ENCODE peak calls at places on chromosomes 5 and 9, in nine cellular contexts. One of them, this sample, is unnamed.

GRCh38 chr9:99634185-99634584 is 187.5 kb upstream of the NR4A3 start:
- DNase-seq in EH: peak; percentile 35
- DNase-seq in stimulated activated CD8-positive, alpha-beta memory T cell treated with anti-CD3 and anti-CD28 coated beads, Interleukin-12 subunit alpha, Interleukin-12 subunit beta, amount 100 ng/mL, for 1 hour: no peak
- DNase-seq in EL: no peak
- DNase-seq in H7: no peak
- DNase-seq in aorta: no peak
- DNase-seq in A172: no peak
- DNase-seq in NCI-H460: no peak
- DNase-seq in activated CD8-positive, alpha-beta memory T cell treated with anti-CD3 and anti-CD28 coated beads, Interleukin-2, amount 10 ng/mL, durations not matched to agents 7 days and 5 days: no peak
- DNase-seq in this sample: no peak

GRCh38 chr5:2751592-2752021 is at the start of gene IRX2:
- DNase-seq in activated CD8-positive, alpha-beta memory T cell treated with anti-CD3 and anti-CD28 coated beads, Interleukin-2, amount 10 ng/mL, durations not matched to agents 7 days and 5 days: no peak
- DNase-seq in NCI-H460: peak; percentile 95
- DNase-seq in H7: peak; percentile 97
- DNase-seq in A172: no peak
- DNase-seq in EL: peak; percentile 97
- DNase-seq in aorta: no peak
- DNase-seq in EH: peak; percentile 98
- DNase-seq in stimulated activated CD8-positive, alpha-beta memory T cell treated with anti-CD3 and anti-CD28 coated beads, Interleukin-12 subunit alpha, Interleukin-12 subunit beta, amount 100 ng/mL, for 1 hour: no peak
- DNase-seq in this sample: no peak

GRCh38 chr9:2298217-2298616 is 283.1 kb downstream of the SMARCA2 start:
- DNase-seq in aorta: no peak
- DNase-seq in NCI-H460: no peak
- DNase-seq in stimulated activated CD8-positive, alpha-beta memory T cell treated with anti-CD3 and anti-CD28 coated beads, Interleukin-12 subunit alpha, Interleukin-12 subunit beta, amount 100 ng/mL, for 1 hour: no peak
- DNase-seq in H7: no peak
- DNase-seq in EL: no peak
- DNase-seq in activated CD8-positive, alpha-beta memory T cell treated with anti-CD3 and anti-CD28 coated beads, Interleukin-2, amount 10 ng/mL, durations not matched to agents 7 days and 5 days: no peak
- DNase-seq in A172: no peak
- DNase-seq in EH: no peak
- DNase-seq in this sample: no peak

GRCh38 chr5:37370550-37370863 is 399 bp downstream of the NUP155 start:
- DNase-seq in EL: no peak
- DNase-seq in stimulated activated CD8-positive, alpha-beta memory T cell treated with anti-CD3 and anti-CD28 coated beads, Interleukin-12 subunit alpha, Interleukin-12 subunit beta, amount 100 ng/mL, for 1 hour: no peak
- DNase-seq in EH: no peak
- DNase-seq in H7: peak; percentile 59
- DNase-seq in NCI-H460: no peak
- DNase-seq in activated CD8-positive, alpha-beta memory T cell treated with anti-CD3 and anti-CD28 coated beads, Interleukin-2, amount 10 ng/mL, durations not matched to agents 7 days and 5 days: no peak
- DNase-seq in aorta: no peak
- DNase-seq in A172: no peak
- DNase-seq in this sample: no peak

GRCh38 chr5:173530547-173530946 is 85.9 kb downstream of the BOD1 start:
- DNase-seq in H7: peak; percentile 69
- DNase-seq in NCI-H460: no peak
- DNase-seq in activated CD8-positive, alpha-beta memory T cell treated with anti-CD3 and anti-CD28 coated beads, Interleukin-2, amount 10 ng/mL, durations not matched to agents 7 days and 5 days: no peak
- DNase-seq in aorta: no peak
- DNase-seq in EH: peak; percentile 28
- DNase-seq in EL: no peak
- DNase-seq in A172: no peak
- DNase-seq in stimulated activated CD8-positive, alpha-beta memory T cell treated with anti-CD3 and anti-CD28 coated beads, Interleukin-12 subunit alpha, Interleukin-12 subunit beta, amount 100 ng/mL, for 1 hour: no peak
- DNase-seq in this sample: no peak

GRCh38 chr9:113386571-113387393 is 10.0 kb upstream of the HDHD3 start:
- DNase-seq in stimulated activated CD8-positive, alpha-beta memory T cell treated with anti-CD3 and anti-CD28 coated beads, Interleukin-12 subunit alpha, Interleukin-12 subunit beta, amount 100 ng/mL, for 1 hour: no peak
- DNase-seq in EL: no peak
- DNase-seq in NCI-H460: no peak
- DNase-seq in activated CD8-positive, alpha-beta memory T cell treated with anti-CD3 and anti-CD28 coated beads, Interleukin-2, amount 10 ng/mL, durations not matched to agents 7 days and 5 days: no peak
- DNase-seq in EH: no peak
- DNase-seq in A172: no peak
- DNase-seq in aorta: no peak
- DNase-seq in H7: no peak
- DNase-seq in this sample: no peak

GRCh38 chr9:104854613-104855012 is 73.3 kb downstream of the ABCA1 start:
- DNase-seq in aorta: no peak
- DNase-seq in NCI-H460: no peak
- DNase-seq in H7: no peak
- DNase-seq in stimulated activated CD8-positive, alpha-beta memory T cell treated with anti-CD3 and anti-CD28 coated beads, Interleukin-12 subunit alpha, Interleukin-12 subunit beta, amount 100 ng/mL, for 1 hour: no peak
- DNase-seq in EL: no peak
- DNase-seq in activated CD8-positive, alpha-beta memory T cell treated with anti-CD3 and anti-CD28 coated beads, Interleukin-2, amount 10 ng/mL, durations not matched to agents 7 days and 5 days: no peak
- DNase-seq in A172: no peak
- DNase-seq in EH: no peak
- DNase-seq in this sample: no peak

GRCh38 chr5:173706700-173707099 is 90.2 kb upstream of the BOD1 start:
- DNase-seq in stimulated activated CD8-positive, alpha-beta memory T cell treated with anti-CD3 and anti-CD28 coated beads, Interleukin-12 subunit alpha, Interleukin-12 subunit beta, amount 100 ng/mL, for 1 hour: no peak
- DNase-seq in A172: no peak
- DNase-seq in aorta: no peak
- DNase-seq in NCI-H460: no peak
- DNase-seq in EL: no peak
- DNase-seq in H7: no peak
- DNase-seq in EH: peak; percentile 8
- DNase-seq in activated CD8-positive, alpha-beta memory T cell treated with anti-CD3 and anti-CD28 coated beads, Interleukin-2, amount 10 ng/mL, durations not matched to agents 7 days and 5 days: no peak
- DNase-seq in this sample: no peak

GRCh38 chr9:116477584-116478141 is 209.4 kb upstream of the TRIM32 start:
- DNase-seq in EH: no peak
- DNase-seq in aorta: no peak
- DNase-seq in activated CD8-positive, alpha-beta memory T cell treated with anti-CD3 and anti-CD28 coated beads, Interleukin-2, amount 10 ng/mL, durations not matched to agents 7 days and 5 days: no peak
- DNase-seq in NCI-H460: no peak
- DNase-seq in EL: no peak
- DNase-seq in stimulated activated CD8-positive, alpha-beta memory T cell treated with anti-CD3 and anti-CD28 coated beads, Interleukin-12 subunit alpha, Interleukin-12 subunit beta, amount 100 ng/mL, for 1 hour: no peak
- DNase-seq in H7: no peak
- DNase-seq in A172: no peak
- DNase-seq in this sample: no peak

GRCh38 chr5:148998174-148998797 is 64.6 kb downstream of the SH3TC2 start:
- DNase-seq in H7: peak; percentile 42
- DNase-seq in activated CD8-positive, alpha-beta memory T cell treated with anti-CD3 and anti-CD28 coated beads, Interleukin-2, amount 10 ng/mL, durations not matched to agents 7 days and 5 days: peak; percentile 49
- DNase-seq in A172: peak; percentile 84
- DNase-seq in EL: peak; percentile 73
- DNase-seq in NCI-H460: peak; percentile 70
- DNase-seq in EH: peak; percentile 75
- DNase-seq in aorta: no peak
- DNase-seq in stimulated activated CD8-positive, alpha-beta memory T cell treated with anti-CD3 and anti-CD28 coated beads, Interleukin-12 subunit alpha, Interleukin-12 subunit beta, amount 100 ng/mL, for 1 hour: no peak
- DNase-seq in this sample: no peak

GRCh38 chr9:6356904-6357303 is 28.7 kb downstream of the TPD52L3 start:
- DNase-seq in activated CD8-positive, alpha-beta memory T cell treated with anti-CD3 and anti-CD28 coated beads, Interleukin-2, amount 10 ng/mL, durations not matched to agents 7 days and 5 days: no peak
- DNase-seq in EL: no peak
- DNase-seq in stimulated activated CD8-positive, alpha-beta memory T cell treated with anti-CD3 and anti-CD28 coated beads, Interleukin-12 subunit alpha, Interleukin-12 subunit beta, amount 100 ng/mL, for 1 hour: no peak
- DNase-seq in NCI-H460: no peak
- DNase-seq in aorta: no peak
- DNase-seq in A172: no peak
- DNase-seq in H7: no peak
- DNase-seq in EH: no peak
- DNase-seq in this sample: no peak

GRCh38 chr9:18911714-18912342 is 121.2 kb downstream of the SAXO1 start:
- DNase-seq in A172: no peak
- DNase-seq in EH: no peak
- DNase-seq in NCI-H460: no peak
- DNase-seq in EL: no peak
- DNase-seq in H7: no peak
- DNase-seq in aorta: no peak
- DNase-seq in activated CD8-positive, alpha-beta memory T cell treated with anti-CD3 and anti-CD28 coated beads, Interleukin-2, amount 10 ng/mL, durations not matched to agents 7 days and 5 days: no peak
- DNase-seq in stimulated activated CD8-positive, alpha-beta memory T cell treated with anti-CD3 and anti-CD28 coated beads, Interleukin-12 subunit alpha, Interleukin-12 subunit beta, amount 100 ng/mL, for 1 hour: no peak
- DNase-seq in this sample: no peak

GRCh38 chr9:20043035-20043434 is 254.2 kb upstream of the SLC24A2 start:
- DNase-seq in EH: no peak
- DNase-seq in aorta: no peak
- DNase-seq in EL: no peak
- DNase-seq in stimulated activated CD8-positive, alpha-beta memory T cell treated with anti-CD3 and anti-CD28 coated beads, Interleukin-12 subunit alpha, Interleukin-12 subunit beta, amount 100 ng/mL, for 1 hour: no peak
- DNase-seq in A172: no peak
- DNase-seq in H7: no peak
- DNase-seq in activated CD8-positive, alpha-beta memory T cell treated with anti-CD3 and anti-CD28 coated beads, Interleukin-2, amount 10 ng/mL, durations not matched to agents 7 days and 5 days: no peak
- DNase-seq in NCI-H460: no peak
- DNase-seq in this sample: no peak

GRCh38 chr5:118554241-118554640 is 434.1 kb downstream of the DTWD2 start:
- DNase-seq in EL: no peak
- DNase-seq in activated CD8-positive, alpha-beta memory T cell treated with anti-CD3 and anti-CD28 coated beads, Interleukin-2, amount 10 ng/mL, durations not matched to agents 7 days and 5 days: no peak
- DNase-seq in H7: no peak
- DNase-seq in A172: no peak
- DNase-seq in stimulated activated CD8-positive, alpha-beta memory T cell treated with anti-CD3 and anti-CD28 coated beads, Interleukin-12 subunit alpha, Interleukin-12 subunit beta, amount 100 ng/mL, for 1 hour: no peak
- DNase-seq in NCI-H460: no peak
- DNase-seq in EH: no peak
- DNase-seq in aorta: no peak
- DNase-seq in this sample: no peak

GRCh38 chr5:136811551-136811950 is 446.2 kb upstream of the TRPC7 start:
- DNase-seq in EH: peak; percentile 96
- DNase-seq in NCI-H460: peak; percentile 66
- DNase-seq in H7: no peak
- DNase-seq in stimulated activated CD8-positive, alpha-beta memory T cell treated with anti-CD3 and anti-CD28 coated beads, Interleukin-12 subunit alpha, Interleukin-12 subunit beta, amount 100 ng/mL, for 1 hour: no peak
- DNase-seq in A172: peak; percentile 91
- DNase-seq in EL: peak; percentile 90
- DNase-seq in aorta: no peak
- DNase-seq in activated CD8-positive, alpha-beta memory T cell treated with anti-CD3 and anti-CD28 coated beads, Interleukin-2, amount 10 ng/mL, durations not matched to agents 7 days and 5 days: no peak
- DNase-seq in this sample: no peak

GRCh38 chr5:96943829-96944228 is 7.9 kb downstream of the LNPEP start:
- DNase-seq in stimulated activated CD8-positive, alpha-beta memory T cell treated with anti-CD3 and anti-CD28 coated beads, Interleukin-12 subunit alpha, Interleukin-12 subunit beta, amount 100 ng/mL, for 1 hour: no peak
- DNase-seq in aorta: no peak
- DNase-seq in NCI-H460: no peak
- DNase-seq in H7: no peak
- DNase-seq in A172: no peak
- DNase-seq in EL: peak; percentile 31
- DNase-seq in EH: no peak
- DNase-seq in activated CD8-positive, alpha-beta memory T cell treated with anti-CD3 and anti-CD28 coated beads, Interleukin-2, amount 10 ng/mL, durations not matched to agents 7 days and 5 days: no peak
- DNase-seq in this sample: no peak

GRCh38 chr9:32596936-32597335 is 24.0 kb upstream of the NDUFB6 start:
- DNase-seq in EL: no peak
- DNase-seq in EH: no peak
- DNase-seq in H7: no peak
- DNase-seq in NCI-H460: no peak
- DNase-seq in stimulated activated CD8-positive, alpha-beta memory T cell treated with anti-CD3 and anti-CD28 coated beads, Interleukin-12 subunit alpha, Interleukin-12 subunit beta, amount 100 ng/mL, for 1 hour: no peak
- DNase-seq in activated CD8-positive, alpha-beta memory T cell treated with anti-CD3 and anti-CD28 coated beads, Interleukin-2, amount 10 ng/mL, durations not matched to agents 7 days and 5 days: no peak
- DNase-seq in aorta: no peak
- DNase-seq in A172: no peak
- DNase-seq in this sample: no peak

GRCh38 chr5:35861718-35862117 is 5.0 kb downstream of the IL7R start:
- DNase-seq in H7: no peak
- DNase-seq in EL: peak; percentile 77
- DNase-seq in A172: no peak
- DNase-seq in activated CD8-positive, alpha-beta memory T cell treated with anti-CD3 and anti-CD28 coated beads, Interleukin-2, amount 10 ng/mL, durations not matched to agents 7 days and 5 days: no peak
- DNase-seq in NCI-H460: no peak
- DNase-seq in stimulated activated CD8-positive, alpha-beta memory T cell treated with anti-CD3 and anti-CD28 coated beads, Interleukin-12 subunit alpha, Interleukin-12 subunit beta, amount 100 ng/mL, for 1 hour: no peak
- DNase-seq in EH: peak; percentile 95
- DNase-seq in aorta: no peak
- DNase-seq in this sample: no peak

GRCh38 chr9:132199056-132199455 is 37.2 kb downstream of the NTNG2 start:
- DNase-seq in stimulated activated CD8-positive, alpha-beta memory T cell treated with anti-CD3 and anti-CD28 coated beads, Interleukin-12 subunit alpha, Interleukin-12 subunit beta, amount 100 ng/mL, for 1 hour: no peak
- DNase-seq in EL: peak; percentile 6
- DNase-seq in EH: no peak
- DNase-seq in aorta: no peak
- DNase-seq in A172: no peak
- DNase-seq in NCI-H460: no peak
- DNase-seq in activated CD8-positive, alpha-beta memory T cell treated with anti-CD3 and anti-CD28 coated beads, Interleukin-2, amount 10 ng/mL, durations not matched to agents 7 days and 5 days: no peak
- DNase-seq in H7: no peak
- DNase-seq in this sample: no peak

GRCh38 chr5:62937661-62938558 is 359.3 kb downstream of the LRRC70 start:
- DNase-seq in A172: no peak
- DNase-seq in aorta: no peak
- DNase-seq in H7: no peak
- DNase-seq in stimulated activated CD8-positive, alpha-beta memory T cell treated with anti-CD3 and anti-CD28 coated beads, Interleukin-12 subunit alpha, Interleukin-12 subunit beta, amount 100 ng/mL, for 1 hour: no peak
- DNase-seq in EH: no peak
- DNase-seq in NCI-H460: no peak
- DNase-seq in EL: peak; percentile 18
- DNase-seq in activated CD8-positive, alpha-beta memory T cell treated with anti-CD3 and anti-CD28 coated beads, Interleukin-2, amount 10 ng/mL, durations not matched to agents 7 days and 5 days: no peak
- DNase-seq in this sample: no peak

GRCh38 chr9:20135119-20135697 is 346.4 kb upstream of the SLC24A2 start:
- DNase-seq in NCI-H460: no peak
- DNase-seq in EL: no peak
- DNase-seq in H7: no peak
- DNase-seq in activated CD8-positive, alpha-beta memory T cell treated with anti-CD3 and anti-CD28 coated beads, Interleukin-2, amount 10 ng/mL, durations not matched to agents 7 days and 5 days: no peak
- DNase-seq in A172: no peak
- DNase-seq in stimulated activated CD8-positive, alpha-beta memory T cell treated with anti-CD3 and anti-CD28 coated beads, Interleukin-12 subunit alpha, Interleukin-12 subunit beta, amount 100 ng/mL, for 1 hour: no peak
- DNase-seq in aorta: no peak
- DNase-seq in EH: no peak
- DNase-seq in this sample: no peak

GRCh38 chr9:133742251-133742650 is 4.1 kb upstream of the SARDH start:
- DNase-seq in H7: peak; percentile 19
- DNase-seq in EL: no peak
- DNase-seq in aorta: no peak
- DNase-seq in activated CD8-positive, alpha-beta memory T cell treated with anti-CD3 and anti-CD28 coated beads, Interleukin-2, amount 10 ng/mL, durations not matched to agents 7 days and 5 days: no peak
- DNase-seq in stimulated activated CD8-positive, alpha-beta memory T cell treated with anti-CD3 and anti-CD28 coated beads, Interleukin-12 subunit alpha, Interleukin-12 subunit beta, amount 100 ng/mL, for 1 hour: no peak
- DNase-seq in EH: no peak
- DNase-seq in A172: no peak
- DNase-seq in NCI-H460: no peak
- DNase-seq in this sample: no peak

GRCh38 chr9:69253057-69253456 is 72.0 kb upstream of the ENTREP1 start:
- DNase-seq in aorta: no peak
- DNase-seq in NCI-H460: no peak
- DNase-seq in activated CD8-positive, alpha-beta memory T cell treated with anti-CD3 and anti-CD28 coated beads, Interleukin-2, amount 10 ng/mL, durations not matched to agents 7 days and 5 days: no peak
- DNase-seq in A172: no peak
- DNase-seq in EH: peak; percentile 38
- DNase-seq in H7: no peak
- DNase-seq in EL: no peak
- DNase-seq in stimulated activated CD8-positive, alpha-beta memory T cell treated with anti-CD3 and anti-CD28 coated beads, Interleukin-12 subunit alpha, Interleukin-12 subunit beta, amount 100 ng/mL, for 1 hour: no peak
- DNase-seq in this sample: no peak

GRCh38 chr9:20865357-20865756 is 166.1 kb downstream of the HACD4 start:
- DNase-seq in A172: no peak
- DNase-seq in EL: no peak
- DNase-seq in aorta: no peak
- DNase-seq in activated CD8-positive, alpha-beta memory T cell treated with anti-CD3 and anti-CD28 coated beads, Interleukin-2, amount 10 ng/mL, durations not matched to agents 7 days and 5 days: no peak
- DNase-seq in stimulated activated CD8-positive, alpha-beta memory T cell treated with anti-CD3 and anti-CD28 coated beads, Interleukin-12 subunit alpha, Interleukin-12 subunit beta, amount 100 ng/mL, for 1 hour: no peak
- DNase-seq in NCI-H460: no peak
- DNase-seq in H7: no peak
- DNase-seq in EH: no peak
- DNase-seq in this sample: no peak

GRCh38 chr9:109258619-109259321 is 62.1 kb downstream of the EPB41L4B start:
- DNase-seq in H7: peak; percentile 58
- DNase-seq in EH: no peak
- DNase-seq in aorta: no peak
- DNase-seq in stimulated activated CD8-positive, alpha-beta memory T cell treated with anti-CD3 and anti-CD28 coated beads, Interleukin-12 subunit alpha, Interleukin-12 subunit beta, amount 100 ng/mL, for 1 hour: no peak
- DNase-seq in EL: no peak
- DNase-seq in A172: no peak
- DNase-seq in NCI-H460: no peak
- DNase-seq in activated CD8-positive, alpha-beta memory T cell treated with anti-CD3 and anti-CD28 coated beads, Interleukin-2, amount 10 ng/mL, durations not matched to agents 7 days and 5 days: no peak
- DNase-seq in this sample: no peak

GRCh38 chr5:75046366-75047142 is 5.8 kb downstream of the GCNT4 start:
- DNase-seq in H7: no peak
- DNase-seq in activated CD8-positive, alpha-beta memory T cell treated with anti-CD3 and anti-CD28 coated beads, Interleukin-2, amount 10 ng/mL, durations not matched to agents 7 days and 5 days: no peak
- DNase-seq in stimulated activated CD8-positive, alpha-beta memory T cell treated with anti-CD3 and anti-CD28 coated beads, Interleukin-12 subunit alpha, Interleukin-12 subunit beta, amount 100 ng/mL, for 1 hour: no peak
- DNase-seq in A172: no peak
- DNase-seq in EL: no peak
- DNase-seq in aorta: no peak
- DNase-seq in EH: no peak
- DNase-seq in NCI-H460: no peak
- DNase-seq in this sample: no peak

GRCh38 chr5:110768138-110768845 is 29.5 kb downstream of the SLC25A46 start:
- DNase-seq in EH: peak; percentile 3
- DNase-seq in NCI-H460: no peak
- DNase-seq in A172: no peak
- DNase-seq in H7: no peak
- DNase-seq in aorta: no peak
- DNase-seq in EL: peak; percentile 29
- DNase-seq in activated CD8-positive, alpha-beta memory T cell treated with anti-CD3 and anti-CD28 coated beads, Interleukin-2, amount 10 ng/mL, durations not matched to agents 7 days and 5 days: no peak
- DNase-seq in stimulated activated CD8-positive, alpha-beta memory T cell treated with anti-CD3 and anti-CD28 coated beads, Interleukin-12 subunit alpha, Interleukin-12 subunit beta, amount 100 ng/mL, for 1 hour: no peak
- DNase-seq in this sample: no peak

GRCh38 chr5:158590936-158591863 is 508.5 kb downstream of the EBF1 start:
- DNase-seq in stimulated activated CD8-positive, alpha-beta memory T cell treated with anti-CD3 and anti-CD28 coated beads, Interleukin-12 subunit alpha, Interleukin-12 subunit beta, amount 100 ng/mL, for 1 hour: no peak
- DNase-seq in aorta: no peak
- DNase-seq in A172: peak; percentile 35
- DNase-seq in activated CD8-positive, alpha-beta memory T cell treated with anti-CD3 and anti-CD28 coated beads, Interleukin-2, amount 10 ng/mL, durations not matched to agents 7 days and 5 days: no peak
- DNase-seq in H7: peak; percentile 57
- DNase-seq in EL: peak; percentile 67
- DNase-seq in EH: peak; percentile 15
- DNase-seq in NCI-H460: no peak
- DNase-seq in this sample: no peak

This sample was measured in GM18507.